ENCODE peak calls at places on chromosomes 2 and 18, in eight cellular contexts. F, V, A, E, J, G, L and U are unnamed samples.
A peak's percentile ranks its signal among the peaks of the same experiment; 100 is the strongest.

GRCh38 chr18:3799515-3799914 is 349.5 kb downstream of the TGIF1 start:
- DNase-seq in F (no peak), V (no peak), A (no peak), E (no peak), J (no peak), G (no peak), L (no peak), U (no peak)

GRCh38 chr2:10302479-10303173 is at the start of gene HPCAL1:
- DNase-seq in F (peak; percentile 91), V (peak; percentile 91), A (peak; percentile 93), E (peak; percentile 36), J (peak; percentile 80), G (peak; percentile 96), L (peak; percentile 74), U (peak; percentile 93)

GRCh38 chr2:24818721-24819167 is 25.5 kb downstream of the CENPO start:
- DNase-seq in F (no peak), V (no peak), A (peak; percentile 38), E (no peak), J (no peak), G (no peak), L (no peak), U (no peak)

GRCh38 chr2:236209535-236209934 is 41.3 kb upstream of the GBX2 start:
- DNase-seq in F (no peak), V (no peak), A (no peak), E (peak; percentile 27), J (no peak), G (no peak), L (no peak), U (no peak)

GRCh38 chr2:111534816-111535803 is 348.9 kb downstream of the ANAPC1 start:
- DNase-seq in F (no peak), V (peak; percentile 16), A (peak; percentile 65), E (no peak), J (peak; percentile 14), G (peak; percentile 48), L (no peak), U (no peak)

GRCh38 chr2:231199219-231199618 is 788 bp downstream of the ARMC9 start:
- DNase-seq in F (no peak), V (peak; percentile 59), A (peak; percentile 69), E (no peak), J (peak; percentile 51), G (no peak), L (no peak), U (no peak)

GRCh38 chr18:13019301-13019700 is 28.1 kb downstream of the CEP192 start:
- DNase-seq in F (no peak), V (peak; percentile 90), A (no peak), E (no peak), J (peak; percentile 85), G (no peak), L (no peak), U (peak; percentile 66)

GRCh38 chr2:85390941-85391669 is 19.1 kb downstream of the CAPG start:
- DNase-seq in F (peak; percentile 71), V (peak; percentile 60), A (peak; percentile 83), E (peak; percentile 18), J (no peak), G (peak; percentile 65), L (no peak), U (peak; percentile 57)

GRCh38 chr2:98295721-98296414 is 50.4 kb upstream of the CNGA3 start:
- DNase-seq in F (no peak), V (peak; percentile 6), A (no peak), E (no peak), J (no peak), G (no peak), L (no peak), U (no peak)

GRCh38 chr18:77096936-77097886 is 35.4 kb downstream of the MBP start:
- DNase-seq in F (no peak), V (no peak), A (no peak), E (no peak), J (no peak), G (no peak), L (no peak), U (no peak)

GRCh38 chr18:77165489-77166415 is 33.2 kb upstream of the MBP start:
- DNase-seq in F (peak; percentile 52), V (peak; percentile 10), A (peak; percentile 80), E (no peak), J (no peak), G (no peak), L (peak; percentile 75), U (no peak)

GRCh38 chr2:50529600-50530218 is 502.2 kb downstream of the NRXN1 start:
- DNase-seq in F (no peak), V (peak; percentile 59), A (no peak), E (peak; percentile 43), J (peak; percentile 39), G (no peak), L (no peak), U (peak; percentile 44)

GRCh38 chr2:173979721-173980351 is 14.7 kb upstream of the SP3 start:
- DNase-seq in F (no peak), V (no peak), A (no peak), E (no peak), J (no peak), G (no peak), L (no peak), U (no peak)

GRCh38 chr2:75729861-75730260 is 19.1 kb upstream of the GCFC2 start:
- DNase-seq in F (no peak), V (peak; percentile 26), A (no peak), E (no peak), J (no peak), G (no peak), L (no peak), U (peak; percentile 24)

GRCh38 chr2:10396464-10396863 is 51.7 kb downstream of the ODC1 start:
- DNase-seq in F (no peak), V (no peak), A (no peak), E (no peak), J (no peak), G (no peak), L (no peak), U (no peak)

GRCh38 chr2:101360229-101360628 is 27.1 kb downstream of the CREG2 start:
- DNase-seq in F (no peak), V (peak; percentile 87), A (no peak), E (peak; percentile 75), J (peak; percentile 89), G (peak; percentile 73), L (no peak), U (no peak)

DNA sequence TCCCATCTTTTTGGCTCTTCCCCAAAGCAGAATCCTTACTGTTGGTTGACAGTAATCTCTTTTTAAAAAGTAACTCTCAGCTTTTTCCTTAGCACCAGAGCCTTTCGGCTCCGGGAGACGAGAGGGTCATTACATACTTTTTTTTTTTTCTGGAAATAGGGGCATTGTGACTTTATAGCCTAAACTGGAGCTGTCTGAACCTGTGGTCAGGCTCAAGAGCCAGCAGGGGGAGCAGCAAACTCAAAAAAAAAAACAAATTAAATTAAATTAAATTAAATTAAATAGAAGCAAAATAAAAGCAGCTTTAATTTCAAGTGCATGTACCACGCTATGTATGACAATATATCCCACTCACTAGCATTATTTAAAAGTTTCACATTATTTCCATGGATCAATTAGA is 156.6 kb downstream of the DTNA start:
- DNase-seq in F (no peak), V (no peak), A (no peak), E (no peak), J (no peak), G (no peak), L (no peak), U (no peak)
- H3K4me3 ChIP-seq in F (no peak overlapping the region), V (no peak overlapping the region), A (no peak overlapping the region), E (no peak overlapping the region), J (no peak overlapping the region), G (no peak overlapping the region), L (no peak overlapping the region), U (no peak overlapping the region)

DNA sequence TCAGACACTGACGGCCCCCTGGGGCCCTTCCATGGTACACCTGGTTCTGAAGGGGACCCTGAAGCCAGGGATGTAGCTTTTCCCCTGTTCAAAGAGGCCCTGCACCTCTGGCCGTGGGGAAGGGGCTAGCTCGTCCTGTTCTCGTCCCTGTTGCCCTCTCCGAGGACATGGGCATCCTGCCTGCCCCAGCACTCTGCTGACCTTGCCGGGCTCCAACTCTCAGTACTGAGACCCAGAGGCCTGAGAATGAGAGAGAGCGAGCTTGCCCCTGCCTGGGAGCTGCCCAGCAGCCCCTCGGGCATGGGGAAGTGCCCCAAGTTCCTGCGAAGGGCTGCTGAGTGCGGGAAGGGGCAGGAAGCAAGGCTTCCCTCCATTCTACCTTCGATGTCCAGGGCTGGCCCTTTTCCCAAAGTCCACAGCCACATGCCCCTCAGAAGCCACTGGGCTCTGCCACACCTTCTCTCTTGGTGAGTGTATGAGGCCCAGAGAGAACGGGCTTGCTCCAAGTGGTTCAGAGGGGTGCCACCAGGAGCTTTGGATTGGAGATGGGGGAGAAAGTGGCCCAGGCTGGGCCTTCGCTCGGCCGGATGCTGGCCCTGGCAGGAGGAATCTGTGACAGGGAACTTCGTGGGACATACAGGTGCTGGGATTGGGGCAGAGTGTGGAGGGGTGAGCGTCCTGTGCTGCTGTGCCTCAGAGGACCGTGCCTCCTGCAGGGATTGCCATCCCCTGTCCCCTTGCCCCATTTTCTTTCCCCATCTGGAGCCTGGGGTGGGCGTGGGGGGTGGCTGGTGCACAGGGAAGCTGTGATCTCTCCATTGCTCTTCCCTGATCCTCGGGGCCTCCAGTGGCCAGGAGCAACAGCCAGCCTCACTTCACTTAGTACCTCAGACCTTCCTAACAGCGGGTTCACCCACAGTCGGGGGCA is 50.8 kb downstream of the KCNIP3 start:
- DNase-seq in F (no peak), V (no peak), A (peak; percentile 60), E (no peak), J (no peak), G (no peak), L (no peak), U (no peak)
- H3K4me3 ChIP-seq in F (no peak overlapping the region), V (no peak overlapping the region), A (no peak overlapping the region), E (no peak overlapping the region), J (no peak overlapping the region), G (no peak overlapping the region), L (no peak overlapping the region), U (no peak overlapping the region)

GRCh38 chr2:65054749-65055426 is 1.3 kb upstream of the CEP68 start:
- DNase-seq in F (no peak), V (no peak), A (no peak), E (no peak), J (no peak), G (no peak), L (no peak), U (no peak)
- H3K4me3 ChIP-seq in F (no peak overlapping the region), V (no peak overlapping the region), A (no peak overlapping the region), E (peak overlapping the region; percentile 67), J (no peak overlapping the region), G (peak overlapping the region; percentile 86), L (no peak overlapping the region), U (peak overlapping the region; percentile 88)

GRCh38 chr2:206855585-206856433 is 83.5 kb upstream of the CPO start:
- DNase-seq in F (no peak), V (no peak), A (no peak), E (no peak), J (no peak), G (no peak), L (no peak), U (no peak)

GRCh38 chr2:206863196-206863595 is 76.1 kb upstream of the CPO start:
- DNase-seq in F (no peak), V (no peak), A (no peak), E (no peak), J (no peak), G (no peak), L (peak; percentile 28), U (no peak)

GRCh38 chr2:206856474-206856873 is 82.8 kb upstream of the CPO start:
- DNase-seq in F (no peak), V (peak; percentile 14), A (no peak), E (no peak), J (peak; percentile 8), G (no peak), L (no peak), U (no peak)

GRCh38 chr2:206863721-206864120 is 75.6 kb upstream of the CPO start:
- DNase-seq in F (no peak), V (no peak), A (no peak), E (no peak), J (no peak), G (no peak), L (no peak), U (no peak)

GRCh38 chr2:206858972-206859739 is 80.2 kb upstream of the CPO start:
- DNase-seq in F (no peak), V (no peak), A (no peak), E (no peak), J (no peak), G (no peak), L (no peak), U (no peak)
- H3K4me3 ChIP-seq in F (no peak overlapping the region), V (no peak overlapping the region), A (no peak overlapping the region), E (no peak overlapping the region), J (no peak overlapping the region), G (no peak overlapping the region), L (no peak overlapping the region), U (no peak overlapping the region)